ENCODE peak calls at places on chromosomes 1 and 21, in eight cellular contexts. One of them, this sample, is unnamed.

GRCh38 chr1:27356628-27357280 is 10.0 kb downstream of the MAP3K6 start:
- DNase-seq in RWPE1: no peak
- DNase-seq in endothelial cell: no peak
- DNase-seq in cardiac muscle cell: no peak
- DNase-seq in activated CD8-positive, alpha-beta T cell treated with anti-CD3 and anti-CD28 coated beads for 36 hours: peak
- DNase-seq in neural crest cell: no peak
- DNase-seq in hepatocyte: no peak
- DNase-seq in body of pancreas: peak
- DNase-seq in this sample: no peak

GRCh38 chr1:187621961-187622360 is 793.2 kb downstream of the PLA2G4A start:
- DNase-seq in cardiac muscle cell: peak
- DNase-seq in neural crest cell: no peak
- DNase-seq in activated CD8-positive, alpha-beta T cell treated with anti-CD3 and anti-CD28 coated beads for 36 hours: no peak
- DNase-seq in body of pancreas: no peak
- DNase-seq in hepatocyte: no peak
- DNase-seq in RWPE1: no peak
- DNase-seq in endothelial cell: no peak
- DNase-seq in this sample: no peak

GRCh38 chr21:37358392-37358791 is 8.2 kb upstream of the DYRK1A start:
- DNase-seq in endothelial cell: peak
- DNase-seq in neural crest cell: no peak
- DNase-seq in activated CD8-positive, alpha-beta T cell treated with anti-CD3 and anti-CD28 coated beads for 36 hours: no peak
- DNase-seq in hepatocyte: no peak
- DNase-seq in RWPE1: no peak
- DNase-seq in cardiac muscle cell: peak
- DNase-seq in body of pancreas: no peak
- DNase-seq in this sample: no peak

GRCh38 chr1:45205000-45205909 is 1.1 kb downstream of the ZSWIM5 start:
- DNase-seq in endothelial cell: peak
- DNase-seq in neural crest cell: peak
- DNase-seq in activated CD8-positive, alpha-beta T cell treated with anti-CD3 and anti-CD28 coated beads for 36 hours: peak
- DNase-seq in body of pancreas: peak
- DNase-seq in hepatocyte: peak
- DNase-seq in RWPE1: peak
- DNase-seq in cardiac muscle cell: peak
- DNase-seq in this sample: no peak

GRCh38 chr1:32215629-32216505 is 6.3 kb downstream of the TMEM234 start:
- DNase-seq in hepatocyte: peak
- DNase-seq in RWPE1: peak
- DNase-seq in endothelial cell: peak
- DNase-seq in activated CD8-positive, alpha-beta T cell treated with anti-CD3 and anti-CD28 coated beads for 36 hours: peak
- DNase-seq in neural crest cell: peak
- DNase-seq in cardiac muscle cell: peak
- DNase-seq in body of pancreas: peak
- DNase-seq in this sample: no peak

GRCh38 chr21:45179568-45180288 is 105.3 kb downstream of the ADARB1 start:
- DNase-seq in endothelial cell: no peak
- DNase-seq in cardiac muscle cell: no peak
- DNase-seq in neural crest cell: no peak
- DNase-seq in RWPE1: no peak
- DNase-seq in activated CD8-positive, alpha-beta T cell treated with anti-CD3 and anti-CD28 coated beads for 36 hours: no peak
- DNase-seq in body of pancreas: no peak
- DNase-seq in hepatocyte: no peak
- DNase-seq in this sample: no peak

GRCh38 chr1:24441480-24441879 is 25.9 kb downstream of the NIPAL3 start:
- DNase-seq in RWPE1: no peak
- DNase-seq in body of pancreas: no peak
- DNase-seq in endothelial cell: no peak
- DNase-seq in cardiac muscle cell: no peak
- DNase-seq in neural crest cell: no peak
- DNase-seq in activated CD8-positive, alpha-beta T cell treated with anti-CD3 and anti-CD28 coated beads for 36 hours: no peak
- DNase-seq in hepatocyte: no peak
- DNase-seq in this sample: no peak

GRCh38 chr21:32456497-32456918 is 44.0 kb downstream of the EVA1C start:
- DNase-seq in hepatocyte: no peak
- DNase-seq in cardiac muscle cell: peak
- DNase-seq in RWPE1: no peak
- DNase-seq in endothelial cell: no peak
- DNase-seq in neural crest cell: no peak
- DNase-seq in activated CD8-positive, alpha-beta T cell treated with anti-CD3 and anti-CD28 coated beads for 36 hours: no peak
- DNase-seq in body of pancreas: no peak
- DNase-seq in this sample: no peak

GRCh38 chr1:83508485-83509151 is 490.3 kb downstream of the TTLL7 start:
- DNase-seq in RWPE1: no peak
- DNase-seq in hepatocyte: peak
- DNase-seq in cardiac muscle cell: peak
- DNase-seq in endothelial cell: no peak
- DNase-seq in activated CD8-positive, alpha-beta T cell treated with anti-CD3 and anti-CD28 coated beads for 36 hours: peak
- DNase-seq in body of pancreas: peak
- DNase-seq in neural crest cell: no peak
- DNase-seq in this sample: no peak

GRCh38 chr1:32199717-32200072 is 700 bp upstream of the CCDC28B start:
- DNase-seq in RWPE1: no peak
- DNase-seq in cardiac muscle cell: no peak
- DNase-seq in body of pancreas: peak
- DNase-seq in activated CD8-positive, alpha-beta T cell treated with anti-CD3 and anti-CD28 coated beads for 36 hours: no peak
- DNase-seq in neural crest cell: no peak
- DNase-seq in hepatocyte: no peak
- DNase-seq in endothelial cell: no peak
- DNase-seq in this sample: no peak

GRCh38 chr1:208541225-208541855 is 297.2 kb upstream of the PLXNA2 start:
- DNase-seq in body of pancreas: no peak
- DNase-seq in cardiac muscle cell: no peak
- DNase-seq in hepatocyte: no peak
- DNase-seq in neural crest cell: no peak
- DNase-seq in endothelial cell: no peak
- DNase-seq in RWPE1: peak
- DNase-seq in activated CD8-positive, alpha-beta T cell treated with anti-CD3 and anti-CD28 coated beads for 36 hours: peak
- DNase-seq in this sample: no peak

GRCh38 chr1:73854527-73854926 is 343.4 kb downstream of the LRRIQ3 start:
- DNase-seq in neural crest cell: no peak
- DNase-seq in cardiac muscle cell: no peak
- DNase-seq in body of pancreas: no peak
- DNase-seq in hepatocyte: no peak
- DNase-seq in RWPE1: no peak
- DNase-seq in activated CD8-positive, alpha-beta T cell treated with anti-CD3 and anti-CD28 coated beads for 36 hours: no peak
- DNase-seq in endothelial cell: no peak
- DNase-seq in this sample: no peak

GRCh38 chr1:84303154-84303830 is 1.8 kb downstream of the SAMD13 start:
- DNase-seq in RWPE1: no peak
- DNase-seq in activated CD8-positive, alpha-beta T cell treated with anti-CD3 and anti-CD28 coated beads for 36 hours: no peak
- DNase-seq in hepatocyte: no peak
- DNase-seq in endothelial cell: no peak
- DNase-seq in cardiac muscle cell: peak
- DNase-seq in neural crest cell: no peak
- DNase-seq in body of pancreas: no peak
- DNase-seq in this sample: no peak

GRCh38 chr1:220274122-220274855 is 2.0 kb upstream of the RAB3GAP2 start:
- DNase-seq in activated CD8-positive, alpha-beta T cell treated with anti-CD3 and anti-CD28 coated beads for 36 hours: no peak
- DNase-seq in body of pancreas: no peak
- DNase-seq in hepatocyte: no peak
- DNase-seq in neural crest cell: no peak
- DNase-seq in endothelial cell: no peak
- DNase-seq in RWPE1: no peak
- DNase-seq in cardiac muscle cell: peak
- DNase-seq in this sample: no peak

GRCh38 chr1:88983791-88984552 is 8.5 kb downstream of the KYAT3 start:
- DNase-seq in endothelial cell: no peak
- DNase-seq in RWPE1: peak
- DNase-seq in hepatocyte: peak
- DNase-seq in body of pancreas: peak
- DNase-seq in cardiac muscle cell: peak
- DNase-seq in neural crest cell: no peak
- DNase-seq in activated CD8-positive, alpha-beta T cell treated with anti-CD3 and anti-CD28 coated beads for 36 hours: peak
- DNase-seq in this sample: no peak

GRCh38 chr1:38746966-38747600 is 112.5 kb downstream of the RRAGC start:
- DNase-seq in cardiac muscle cell: no peak
- DNase-seq in RWPE1: no peak
- DNase-seq in hepatocyte: no peak
- DNase-seq in endothelial cell: no peak
- DNase-seq in activated CD8-positive, alpha-beta T cell treated with anti-CD3 and anti-CD28 coated beads for 36 hours: no peak
- DNase-seq in body of pancreas: no peak
- DNase-seq in neural crest cell: no peak
- DNase-seq in this sample: no peak

GRCh38 chr1:8003431-8004112 is 22.5 kb downstream of the ERRFI1 start:
- DNase-seq in body of pancreas: no peak
- DNase-seq in cardiac muscle cell: no peak
- DNase-seq in activated CD8-positive, alpha-beta T cell treated with anti-CD3 and anti-CD28 coated beads for 36 hours: no peak
- DNase-seq in neural crest cell: no peak
- DNase-seq in hepatocyte: no peak
- DNase-seq in RWPE1: no peak
- DNase-seq in endothelial cell: no peak
- DNase-seq in this sample: no peak

GRCh38 chr1:967466-968343 is 1.4 kb downstream of the PLEKHN1 start:
- DNase-seq in activated CD8-positive, alpha-beta T cell treated with anti-CD3 and anti-CD28 coated beads for 36 hours: no peak
- DNase-seq in neural crest cell: no peak
- DNase-seq in body of pancreas: no peak
- DNase-seq in endothelial cell: no peak
- DNase-seq in hepatocyte: no peak
- DNase-seq in RWPE1: no peak
- DNase-seq in cardiac muscle cell: no peak
- DNase-seq in this sample: no peak

GRCh38 chr1:31564606-31564989 is 11.7 kb upstream of the TINAGL1 start:
- DNase-seq in hepatocyte: no peak
- DNase-seq in activated CD8-positive, alpha-beta T cell treated with anti-CD3 and anti-CD28 coated beads for 36 hours: no peak
- DNase-seq in endothelial cell: no peak
- DNase-seq in body of pancreas: no peak
- DNase-seq in neural crest cell: no peak
- DNase-seq in cardiac muscle cell: no peak
- DNase-seq in RWPE1: no peak
- DNase-seq in this sample: no peak

GRCh38 chr1:200179126-200179780 is 151.7 kb downstream of the NR5A2 start:
- DNase-seq in cardiac muscle cell: no peak
- DNase-seq in endothelial cell: no peak
- DNase-seq in RWPE1: no peak
- DNase-seq in neural crest cell: no peak
- DNase-seq in activated CD8-positive, alpha-beta T cell treated with anti-CD3 and anti-CD28 coated beads for 36 hours: no peak
- DNase-seq in body of pancreas: peak
- DNase-seq in hepatocyte: no peak
- DNase-seq in this sample: no peak

GRCh38 chr1:8004113-8004802 is 21.9 kb downstream of the ERRFI1 start:
- DNase-seq in endothelial cell: no peak
- DNase-seq in RWPE1: no peak
- DNase-seq in neural crest cell: no peak
- DNase-seq in body of pancreas: peak
- DNase-seq in cardiac muscle cell: peak
- DNase-seq in hepatocyte: no peak
- DNase-seq in activated CD8-positive, alpha-beta T cell treated with anti-CD3 and anti-CD28 coated beads for 36 hours: no peak
- DNase-seq in this sample: no peak

GRCh38 chr1:242209063-242209462 is 210.2 kb upstream of the MAP1LC3C start:
- DNase-seq in body of pancreas: no peak
- DNase-seq in hepatocyte: no peak
- DNase-seq in neural crest cell: no peak
- DNase-seq in endothelial cell: no peak
- DNase-seq in activated CD8-positive, alpha-beta T cell treated with anti-CD3 and anti-CD28 coated beads for 36 hours: no peak
- DNase-seq in cardiac muscle cell: no peak
- DNase-seq in RWPE1: no peak
- DNase-seq in this sample: no peak

GRCh38 chr1:42927920-42928505 is 30.7 kb downstream of the SLC2A1 start:
- DNase-seq in activated CD8-positive, alpha-beta T cell treated with anti-CD3 and anti-CD28 coated beads for 36 hours: no peak
- DNase-seq in endothelial cell: no peak
- DNase-seq in body of pancreas: no peak
- DNase-seq in cardiac muscle cell: no peak
- DNase-seq in RWPE1: no peak
- DNase-seq in neural crest cell: no peak
- DNase-seq in hepatocyte: no peak
- DNase-seq in this sample: no peak

GRCh38 chr1:38915352-38915948 is 26.2 kb downstream of the RHBDL2 start:
- DNase-seq in endothelial cell: no peak
- DNase-seq in neural crest cell: no peak
- DNase-seq in cardiac muscle cell: no peak
- DNase-seq in body of pancreas: no peak
- DNase-seq in RWPE1: no peak
- DNase-seq in activated CD8-positive, alpha-beta T cell treated with anti-CD3 and anti-CD28 coated beads for 36 hours: peak
- DNase-seq in hepatocyte: no peak
- DNase-seq in this sample: no peak

GRCh38 chr1:93194231-93194630 is 13.7 kb downstream of the CCDC18 start:
- DNase-seq in hepatocyte: no peak
- DNase-seq in body of pancreas: no peak
- DNase-seq in RWPE1: no peak
- DNase-seq in activated CD8-positive, alpha-beta T cell treated with anti-CD3 and anti-CD28 coated beads for 36 hours: no peak
- DNase-seq in endothelial cell: no peak
- DNase-seq in cardiac muscle cell: no peak
- DNase-seq in neural crest cell: no peak
- DNase-seq in this sample: no peak
- TF ChIP-seq CTCF in hepatocyte: no peak
- TF ChIP-seq CTCF in body of pancreas: no peak
- TF ChIP-seq CTCF in RWPE1: no peak
- TF ChIP-seq CTCF in activated CD8-positive, alpha-beta T cell treated with anti-CD3 and anti-CD28 coated beads for 36 hours: no peak
- TF ChIP-seq CTCF in endothelial cell: no peak
- TF ChIP-seq CTCF in cardiac muscle cell: no peak
- TF ChIP-seq CTCF in neural crest cell: no peak
- TF ChIP-seq CTCF in this sample: no peak

GRCh38 chr1:14787604-14788003 is 189.1 kb downstream of the KAZN start:
- DNase-seq in RWPE1: peak
- DNase-seq in cardiac muscle cell: no peak
- DNase-seq in neural crest cell: no peak
- DNase-seq in activated CD8-positive, alpha-beta T cell treated with anti-CD3 and anti-CD28 coated beads for 36 hours: no peak
- DNase-seq in hepatocyte: peak
- DNase-seq in endothelial cell: no peak
- DNase-seq in body of pancreas: peak
- DNase-seq in this sample: no peak
- TF ChIP-seq CTCF in RWPE1: no peak
- TF ChIP-seq CTCF in cardiac muscle cell: no peak
- TF ChIP-seq CTCF in neural crest cell: peak
- TF ChIP-seq CTCF in activated CD8-positive, alpha-beta T cell treated with anti-CD3 and anti-CD28 coated beads for 36 hours: no peak
- TF ChIP-seq CTCF in hepatocyte: peak
- TF ChIP-seq CTCF in endothelial cell: no peak
- TF ChIP-seq CTCF in body of pancreas: no peak
- TF ChIP-seq CTCF in this sample: no peak

GRCh38 chr21:17726047-17726446 is 93.1 kb downstream of the C21orf91 start:
- DNase-seq in hepatocyte: no peak
- DNase-seq in activated CD8-positive, alpha-beta T cell treated with anti-CD3 and anti-CD28 coated beads for 36 hours: no peak
- DNase-seq in cardiac muscle cell: no peak
- DNase-seq in RWPE1: peak
- DNase-seq in endothelial cell: no peak
- DNase-seq in neural crest cell: no peak
- DNase-seq in body of pancreas: no peak
- DNase-seq in this sample: no peak
- TF ChIP-seq CTCF in hepatocyte: no peak
- TF ChIP-seq CTCF in activated CD8-positive, alpha-beta T cell treated with anti-CD3 and anti-CD28 coated beads for 36 hours: no peak
- TF ChIP-seq CTCF in cardiac muscle cell: no peak
- TF ChIP-seq CTCF in RWPE1: no peak
- TF ChIP-seq CTCF in endothelial cell: no peak
- TF ChIP-seq CTCF in neural crest cell: peak
- TF ChIP-seq CTCF in body of pancreas: no peak
- TF ChIP-seq CTCF in this sample: no peak

GRCh38 chr1:237817277-237817676 is 73.4 kb downstream of the ZP4 start:
- DNase-seq in endothelial cell: no peak
- DNase-seq in cardiac muscle cell: no peak
- DNase-seq in body of pancreas: no peak
- DNase-seq in hepatocyte: no peak
- DNase-seq in RWPE1: no peak
- DNase-seq in activated CD8-positive, alpha-beta T cell treated with anti-CD3 and anti-CD28 coated beads for 36 hours: no peak
- DNase-seq in neural crest cell: no peak
- DNase-seq in this sample: no peak

GRCh38 chr1:237811633-237812032 is 79.1 kb downstream of the ZP4 start:
- DNase-seq in hepatocyte: no peak
- DNase-seq in activated CD8-positive, alpha-beta T cell treated with anti-CD3 and anti-CD28 coated beads for 36 hours: no peak
- DNase-seq in cardiac muscle cell: no peak
- DNase-seq in body of pancreas: no peak
- DNase-seq in neural crest cell: no peak
- DNase-seq in RWPE1: no peak
- DNase-seq in endothelial cell: no peak
- DNase-seq in this sample: no peak

GRCh38 chr1:237812061-237812460 is 78.7 kb downstream of the ZP4 start:
- DNase-seq in endothelial cell: no peak
- DNase-seq in body of pancreas: no peak
- DNase-seq in RWPE1: no peak
- DNase-seq in activated CD8-positive, alpha-beta T cell treated with anti-CD3 and anti-CD28 coated beads for 36 hours: no peak
- DNase-seq in hepatocyte: no peak
- DNase-seq in neural crest cell: no peak
- DNase-seq in cardiac muscle cell: no peak
- DNase-seq in this sample: no peak

GRCh38 chr1:237814319-237814924 is 76.3 kb downstream of the ZP4 start:
- DNase-seq in activated CD8-positive, alpha-beta T cell treated with anti-CD3 and anti-CD28 coated beads for 36 hours: no peak
- DNase-seq in cardiac muscle cell: peak
- DNase-seq in endothelial cell: no peak
- DNase-seq in RWPE1: no peak
- DNase-seq in neural crest cell: no peak
- DNase-seq in body of pancreas: no peak
- DNase-seq in hepatocyte: peak
- DNase-seq in this sample: no peak
- TF ChIP-seq CTCF in activated CD8-positive, alpha-beta T cell treated with anti-CD3 and anti-CD28 coated beads for 36 hours: peak
- TF ChIP-seq CTCF in cardiac muscle cell: peak
- TF ChIP-seq CTCF in endothelial cell: peak
- TF ChIP-seq CTCF in RWPE1: peak
- TF ChIP-seq CTCF in neural crest cell: peak
- TF ChIP-seq CTCF in body of pancreas: peak
- TF ChIP-seq CTCF in hepatocyte: peak
- TF ChIP-seq CTCF in this sample: no peak

This sample was measured in activated B cell treated with CpG ODN at 0.5 μM for 24 hours.